ENCODE peak calls at places on chromosomes 1 and 21, in six cellular contexts. Z, W, R, U, E and F are unnamed samples.

GRCh38 chr1:86100401-86100800 is 56.2 kb downstream of the COL24A1 start:
- DNase-seq in Z (no peak), E (no peak), R (no peak), U (no peak), W (no peak), F (no peak)

GRCh38 chr1:24683713-24684162 is 40.6 kb downstream of the SRRM1 start:
- DNase-seq in Z (peak; percentile 32), R (no peak), W (no peak), E (no peak), U (no peak), F (no peak)

GRCh38 chr1:20028726-20029125 is 41.3 kb upstream of the PLA2G5 start:
- DNase-seq in R (no peak), Z (no peak), W (no peak), E (no peak), U (no peak), F (no peak)

GRCh38 chr1:16984717-16985116 is 4.3 kb upstream of the MFAP2 start:
- DNase-seq in W (no peak), R (peak; percentile 80), E (no peak), U (peak; percentile 46), Z (no peak), F (no peak)

GRCh38 chr1:156180471-156180870 is 13.4 kb upstream of the SLC25A44 start:
- DNase-seq in R (no peak), Z (no peak), U (no peak), W (no peak), E (no peak), F (no peak)

GRCh38 chr1:5877683-5878530 is 114.3 kb downstream of the NPHP4 start:
- DNase-seq in E (no peak), R (peak; percentile 45), Z (no peak), U (no peak), W (no peak), F (no peak)

GRCh38 chr1:214902636-214903320 is 179.8 kb upstream of the KCNK2 start:
- DNase-seq in Z (no peak), E (no peak), W (no peak), U (no peak), R (no peak), F (no peak)

GRCh38 chr1:89941110-89941770 is 53.7 kb upstream of the ZNF326 start:
- DNase-seq in U (no peak), Z (no peak), E (no peak), R (no peak), W (no peak), F (peak; percentile 19)

GRCh38 chr1:67717876-67718275 is 32.9 kb downstream of the GADD45A start:
- DNase-seq in U (peak; percentile 42), W (no peak), E (no peak), Z (no peak), R (no peak), F (no peak)

GRCh38 chr1:181936269-181936668 is 125.2 kb downstream of the ZNF648 start:
- DNase-seq in Z (no peak), U (no peak), R (no peak), E (peak; percentile 5), W (no peak), F (peak; percentile 21)

GRCh38 chr1:221994274-221994698 is 252.4 kb upstream of the DUSP10 start:
- DNase-seq in U (no peak), Z (no peak), W (no peak), R (no peak), E (no peak), F (peak; percentile 25)

GRCh38 chr1:109535971-109536491 is 3.6 kb upstream of the GPR61 start:
- DNase-seq in E (no peak), Z (no peak), U (no peak), W (no peak), R (peak; percentile 81), F (no peak)

GRCh38 chr1:44500181-44501021 is 95.3 kb downstream of the RNF220 start:
- DNase-seq in R (no peak), U (no peak), E (no peak), Z (peak; percentile 27), W (no peak), F (no peak)

GRCh38 chr1:25906644-25907300 is 553 bp upstream of the STMN1 start:
- DNase-seq in Z (no peak), U (no peak), R (no peak), W (peak; percentile 27), E (no peak), F (no peak)

GRCh38 chr1:207009182-207009850 is 23.2 kb downstream of the C1orf116 start:
- DNase-seq in U (no peak), R (no peak), E (no peak), W (no peak), Z (no peak), F (no peak)

GRCh38 chr1:41783189-41783639 is 135.5 kb downstream of the HIVEP3 start:
- DNase-seq in E (peak; percentile 53), U (no peak), W (no peak), Z (no peak), R (no peak), F (peak; percentile 56)

GRCh38 chr1:192157067-192157466 is 1.2 kb upstream of the RGS18 start:
- DNase-seq in R (no peak), W (no peak), Z (no peak), U (no peak), E (no peak), F (no peak)

GRCh38 chr1:21950734-21951575 is 13.8 kb upstream of the HSPG2 start:
- DNase-seq in W (no peak), E (no peak), U (no peak), R (peak; percentile 65), Z (no peak), F (no peak)

GRCh38 chr1:109775408-109775807 is 11.7 kb upstream of the EPS8L3 start:
- DNase-seq in Z (no peak), R (no peak), U (no peak), E (no peak), W (no peak), F (no peak)

GRCh38 chr1:11045428-11046269 is 1.4 kb downstream of the MASP2 start:
- DNase-seq in W (no peak), R (no peak), Z (no peak), U (no peak), E (no peak), F (no peak)

GRCh38 chr1:237737448-237737847 is 153.3 kb downstream of the ZP4 start:
- DNase-seq in R (no peak), Z (no peak), W (no peak), U (no peak), E (no peak), F (no peak)

GRCh38 chr1:65198095-65198494 is 50.1 kb downstream of the AK4 start:
- DNase-seq in R (no peak), Z (no peak), E (no peak), W (no peak), U (no peak), F (no peak)

GRCh38 chr21:14956826-14957225 is 108.0 kb downstream of the NRIP1 start:
- DNase-seq in E (no peak), W (no peak), U (no peak), Z (no peak), R (no peak), F (no peak)